ENCODE peak calls at places on chromosome 15, in nine cellular contexts. One of them, this sample, is unnamed.

GRCh38 chr15:101359365-101359947 is 64.4 kb upstream of the SNRPA1 start:
- DNase-seq in lower lobe of right lung: no peak
- DNase-seq in mammary epithelial cell: peak; percentile 89
- DNase-seq in astrocyte of the spinal cord: no peak
- DNase-seq in GM12864: no peak
- DNase-seq in A549: peak; percentile 31
- DNase-seq in GM12865: no peak
- DNase-seq in left lung: no peak
- DNase-seq in gastrocnemius medialis: no peak
- DNase-seq in this sample: no peak

GRCh38 chr15:62089616-62090015 is 22.8 kb downstream of the C2CD4A start:
- DNase-seq in GM12865: no peak
- DNase-seq in left lung: no peak
- DNase-seq in gastrocnemius medialis: no peak
- DNase-seq in A549: no peak
- DNase-seq in astrocyte of the spinal cord: no peak
- DNase-seq in mammary epithelial cell: no peak
- DNase-seq in GM12864: no peak
- DNase-seq in lower lobe of right lung: no peak
- DNase-seq in this sample: no peak

GRCh38 chr15:22265056-22265945 is 185.0 kb downstream of the OR4M2 start:
- DNase-seq in gastrocnemius medialis: no peak
- DNase-seq in GM12864: no peak
- DNase-seq in mammary epithelial cell: no peak
- DNase-seq in astrocyte of the spinal cord: no peak
- DNase-seq in GM12865: no peak
- DNase-seq in left lung: no peak
- DNase-seq in A549: no peak
- DNase-seq in lower lobe of right lung: no peak
- DNase-seq in this sample: no peak

GRCh38 chr15:88401972-88402656 is 65.1 kb downstream of the MRPL46 start:
- DNase-seq in gastrocnemius medialis: no peak
- DNase-seq in astrocyte of the spinal cord: no peak
- DNase-seq in A549: no peak
- DNase-seq in GM12865: peak; percentile 6
- DNase-seq in lower lobe of right lung: no peak
- DNase-seq in GM12864: no peak
- DNase-seq in mammary epithelial cell: no peak
- DNase-seq in left lung: no peak
- DNase-seq in this sample: no peak

GRCh38 chr15:66563126-66563525 is 2.7 kb downstream of the LCTL start:
- DNase-seq in GM12864: no peak
- DNase-seq in astrocyte of the spinal cord: no peak
- DNase-seq in A549: no peak
- DNase-seq in mammary epithelial cell: no peak
- DNase-seq in left lung: no peak
- DNase-seq in GM12865: no peak
- DNase-seq in lower lobe of right lung: no peak
- DNase-seq in gastrocnemius medialis: no peak
- DNase-seq in this sample: no peak

GRCh38 chr15:89864958-89865739 is 28.6 kb downstream of the AP3S2 start:
- DNase-seq in gastrocnemius medialis: no peak
- DNase-seq in A549: no peak
- DNase-seq in lower lobe of right lung: no peak
- DNase-seq in GM12865: no peak
- DNase-seq in astrocyte of the spinal cord: no peak
- DNase-seq in mammary epithelial cell: no peak
- DNase-seq in left lung: no peak
- DNase-seq in GM12864: no peak
- DNase-seq in this sample: no peak

GRCh38 chr15:99467338-99467720 is 98.5 kb upstream of the MEF2A start:
- DNase-seq in A549: no peak
- DNase-seq in mammary epithelial cell: no peak
- DNase-seq in left lung: no peak
- DNase-seq in lower lobe of right lung: no peak
- DNase-seq in GM12865: no peak
- DNase-seq in GM12864: no peak
- DNase-seq in gastrocnemius medialis: no peak
- DNase-seq in astrocyte of the spinal cord: no peak
- DNase-seq in this sample: no peak

GRCh38 chr15:98743177-98743576 is 94.8 kb downstream of the IGF1R start:
- DNase-seq in lower lobe of right lung: no peak
- DNase-seq in GM12865: no peak
- DNase-seq in astrocyte of the spinal cord: no peak
- DNase-seq in gastrocnemius medialis: no peak
- DNase-seq in mammary epithelial cell: peak; percentile 84
- DNase-seq in A549: no peak
- DNase-seq in GM12864: no peak
- DNase-seq in left lung: no peak
- DNase-seq in this sample: no peak

GRCh38 chr15:41892621-41893421 is 1.0 kb downstream of the SPTBN5 start:
- DNase-seq in GM12864: no peak
- DNase-seq in GM12865: no peak
- DNase-seq in A549: no peak
- DNase-seq in mammary epithelial cell: peak; percentile 25
- DNase-seq in left lung: peak; percentile 73
- DNase-seq in lower lobe of right lung: peak; percentile 85
- DNase-seq in gastrocnemius medialis: peak; percentile 71
- DNase-seq in astrocyte of the spinal cord: no peak
- DNase-seq in this sample: no peak

GRCh38 chr15:40495516-40495915 is 24.7 kb downstream of the CHST14 start:
- DNase-seq in GM12864: no peak
- DNase-seq in GM12865: no peak
- DNase-seq in mammary epithelial cell: no peak
- DNase-seq in left lung: no peak
- DNase-seq in lower lobe of right lung: no peak
- DNase-seq in A549: no peak
- DNase-seq in astrocyte of the spinal cord: no peak
- DNase-seq in gastrocnemius medialis: no peak
- DNase-seq in this sample: no peak

GRCh38 chr15:68204776-68205557 is at the start of gene CALML4:
- DNase-seq in lower lobe of right lung: peak; percentile 74
- DNase-seq in gastrocnemius medialis: peak; percentile 48
- DNase-seq in GM12864: no peak
- DNase-seq in astrocyte of the spinal cord: peak; percentile 33
- DNase-seq in GM12865: no peak
- DNase-seq in A549: no peak
- DNase-seq in left lung: peak; percentile 71
- DNase-seq in mammary epithelial cell: no peak
- DNase-seq in this sample: no peak

GRCh38 chr15:96166223-96167200 is 164.0 kb upstream of the NR2F2 start:
- DNase-seq in astrocyte of the spinal cord: peak; percentile 22
- DNase-seq in gastrocnemius medialis: no peak
- DNase-seq in mammary epithelial cell: no peak
- DNase-seq in GM12865: no peak
- DNase-seq in GM12864: no peak
- DNase-seq in left lung: no peak
- DNase-seq in A549: no peak
- DNase-seq in lower lobe of right lung: no peak
- DNase-seq in this sample: no peak

GRCh38 chr15:90419738-90420487 is 31.9 kb downstream of the IQGAP1 start:
- DNase-seq in GM12864: no peak
- DNase-seq in lower lobe of right lung: no peak
- DNase-seq in left lung: no peak
- DNase-seq in gastrocnemius medialis: peak; percentile 64
- DNase-seq in GM12865: peak; percentile 57
- DNase-seq in astrocyte of the spinal cord: peak; percentile 88
- DNase-seq in mammary epithelial cell: peak; percentile 78
- DNase-seq in A549: peak; percentile 58
- DNase-seq in this sample: no peak

GRCh38 chr15:40040293-40040635 is 1.3 kb upstream of the SRP14 start:
- DNase-seq in lower lobe of right lung: no peak
- DNase-seq in mammary epithelial cell: no peak
- DNase-seq in gastrocnemius medialis: no peak
- DNase-seq in A549: no peak
- DNase-seq in left lung: no peak
- DNase-seq in GM12864: no peak
- DNase-seq in GM12865: no peak
- DNase-seq in astrocyte of the spinal cord: no peak
- DNase-seq in this sample: no peak

DNA sequence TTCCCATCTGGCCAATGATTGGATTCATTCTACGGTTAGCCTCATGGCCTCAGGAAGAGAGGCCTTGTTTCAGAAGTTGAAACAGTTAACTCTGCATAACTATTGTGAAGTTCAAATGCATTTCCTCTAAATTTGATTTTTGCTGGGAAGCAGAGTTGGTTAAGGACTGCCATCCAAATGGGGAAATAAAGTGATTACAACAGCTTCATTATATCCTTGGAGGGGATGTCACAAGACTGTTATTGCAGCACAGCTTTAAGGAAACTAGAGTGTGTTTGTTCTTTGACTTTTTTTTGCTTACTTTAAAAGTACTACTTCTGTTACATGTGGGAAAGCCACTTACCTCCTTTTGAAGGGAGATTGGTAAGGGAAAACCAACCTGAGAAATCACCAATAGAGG is 164.8 kb downstream of the AKAP13 start:
- DNase-seq in lower lobe of right lung: no peak
- DNase-seq in mammary epithelial cell: no peak
- DNase-seq in astrocyte of the spinal cord: no peak
- DNase-seq in GM12865: no peak
- DNase-seq in left lung: no peak
- DNase-seq in A549: no peak
- DNase-seq in GM12864: no peak
- DNase-seq in gastrocnemius medialis: no peak
- DNase-seq in this sample: no peak
- H3K4me3 ChIP-seq in lower lobe of right lung: peak overlapping the region; percentile 43
- H3K4me3 ChIP-seq in mammary epithelial cell: no peak overlapping the region
- H3K4me3 ChIP-seq in astrocyte of the spinal cord: no peak overlapping the region
- H3K4me3 ChIP-seq in GM12865: no peak overlapping the region
- H3K4me3 ChIP-seq in left lung: peak overlapping the region; percentile 44
- H3K4me3 ChIP-seq in A549: no peak overlapping the region
- H3K4me3 ChIP-seq in GM12864: no peak overlapping the region
- H3K4me3 ChIP-seq in gastrocnemius medialis: no peak overlapping the region
- H3K4me3 ChIP-seq in this sample: no peak overlapping the region

DNA sequence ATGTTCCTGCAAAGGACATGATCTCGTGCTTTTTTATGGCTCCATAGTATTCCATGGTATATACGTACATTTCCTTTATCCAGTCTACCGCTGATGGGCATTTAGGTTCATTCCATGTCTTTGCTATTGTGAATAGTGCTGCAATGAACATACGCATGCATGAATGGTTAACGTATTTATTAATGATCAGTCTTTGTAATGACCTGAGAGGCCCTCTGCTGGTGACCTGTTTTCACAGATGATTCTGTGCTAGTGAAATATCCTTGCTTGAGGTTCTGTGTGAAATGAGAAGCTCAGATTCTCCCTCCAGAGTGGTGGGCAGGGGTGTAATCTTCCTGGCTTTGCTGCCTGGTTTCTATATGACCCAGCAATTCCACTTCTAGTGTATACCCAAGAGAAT is 160.2 kb upstream of the RASGRP1 start:
- DNase-seq in gastrocnemius medialis: no peak
- DNase-seq in A549: no peak
- DNase-seq in GM12864: no peak
- DNase-seq in lower lobe of right lung: no peak
- DNase-seq in GM12865: no peak
- DNase-seq in astrocyte of the spinal cord: no peak
- DNase-seq in left lung: no peak
- DNase-seq in mammary epithelial cell: no peak
- DNase-seq in this sample: no peak
- TF ChIP-seq CTCF in gastrocnemius medialis: no peak
- TF ChIP-seq CTCF in A549: no peak
- TF ChIP-seq CTCF in GM12864: peak; percentile 9
- TF ChIP-seq CTCF in lower lobe of right lung: no peak
- TF ChIP-seq CTCF in GM12865: no peak
- TF ChIP-seq CTCF in astrocyte of the spinal cord: no peak
- TF ChIP-seq CTCF in left lung: no peak
- TF ChIP-seq CTCF in mammary epithelial cell: peak; percentile 7
- TF ChIP-seq CTCF in this sample: peak; percentile 44

DNA sequence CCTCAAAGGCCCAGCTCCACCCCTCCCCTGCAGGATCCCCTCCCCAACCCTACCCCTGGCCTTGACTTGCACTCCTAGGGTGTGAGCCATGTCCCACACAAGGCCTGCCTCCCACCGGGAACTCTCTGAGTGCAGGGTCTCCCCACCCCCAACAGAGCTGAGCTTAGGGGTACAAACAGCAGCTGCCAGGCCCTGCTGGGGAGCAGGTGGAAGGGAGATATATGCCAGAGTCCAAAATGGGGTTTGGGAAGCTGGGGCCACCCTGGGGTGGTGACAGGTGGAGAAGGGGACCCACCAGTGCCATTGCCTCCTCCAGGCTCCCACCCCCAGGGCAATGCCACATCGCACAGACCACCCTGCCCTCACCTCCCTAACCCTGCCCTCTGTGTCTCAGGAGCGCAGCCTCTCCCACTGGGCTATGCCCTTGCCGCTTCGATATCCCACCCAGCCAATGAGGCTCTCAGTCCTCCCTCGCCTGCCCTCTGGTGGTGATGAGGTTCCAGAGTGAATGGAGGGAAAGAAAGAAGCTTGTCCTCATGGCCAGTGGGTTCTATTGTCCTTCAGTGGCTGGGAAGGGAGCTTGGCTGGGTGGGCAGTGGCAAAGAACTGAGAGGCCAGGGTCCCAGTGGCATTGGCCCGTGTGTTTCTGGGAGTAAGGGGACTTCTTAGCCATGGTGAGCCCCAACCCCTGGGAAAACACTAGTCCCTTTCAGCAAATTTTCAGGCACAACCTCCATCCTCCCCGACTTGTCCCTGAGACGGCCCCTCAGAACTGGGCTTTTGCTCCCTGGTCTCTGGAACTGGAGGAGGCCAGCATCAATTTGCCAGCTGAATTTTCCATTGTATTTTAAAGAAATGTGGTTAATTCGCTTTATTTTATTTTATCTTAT is 46.8 kb downstream of the CYP11A1 start:
- DNase-seq in A549: peak; percentile 25
- DNase-seq in left lung: no peak
- DNase-seq in GM12864: no peak
- DNase-seq in gastrocnemius medialis: no peak
- DNase-seq in lower lobe of right lung: no peak
- DNase-seq in mammary epithelial cell: peak; percentile 19
- DNase-seq in astrocyte of the spinal cord: peak; percentile 45
- DNase-seq in GM12865: peak; percentile 48
- DNase-seq in this sample: no peak
- H3K4me3 ChIP-seq in A549: no peak overlapping the region
- H3K4me3 ChIP-seq in left lung: no peak overlapping the region
- H3K4me3 ChIP-seq in GM12864: no peak overlapping the region
- H3K4me3 ChIP-seq in gastrocnemius medialis: no peak overlapping the region
- H3K4me3 ChIP-seq in lower lobe of right lung: no peak overlapping the region
- H3K4me3 ChIP-seq in mammary epithelial cell: no peak overlapping the region
- H3K4me3 ChIP-seq in astrocyte of the spinal cord: no peak overlapping the region
- H3K4me3 ChIP-seq in GM12865: no peak overlapping the region
- H3K4me3 ChIP-seq in this sample: no peak overlapping the region

DNA sequence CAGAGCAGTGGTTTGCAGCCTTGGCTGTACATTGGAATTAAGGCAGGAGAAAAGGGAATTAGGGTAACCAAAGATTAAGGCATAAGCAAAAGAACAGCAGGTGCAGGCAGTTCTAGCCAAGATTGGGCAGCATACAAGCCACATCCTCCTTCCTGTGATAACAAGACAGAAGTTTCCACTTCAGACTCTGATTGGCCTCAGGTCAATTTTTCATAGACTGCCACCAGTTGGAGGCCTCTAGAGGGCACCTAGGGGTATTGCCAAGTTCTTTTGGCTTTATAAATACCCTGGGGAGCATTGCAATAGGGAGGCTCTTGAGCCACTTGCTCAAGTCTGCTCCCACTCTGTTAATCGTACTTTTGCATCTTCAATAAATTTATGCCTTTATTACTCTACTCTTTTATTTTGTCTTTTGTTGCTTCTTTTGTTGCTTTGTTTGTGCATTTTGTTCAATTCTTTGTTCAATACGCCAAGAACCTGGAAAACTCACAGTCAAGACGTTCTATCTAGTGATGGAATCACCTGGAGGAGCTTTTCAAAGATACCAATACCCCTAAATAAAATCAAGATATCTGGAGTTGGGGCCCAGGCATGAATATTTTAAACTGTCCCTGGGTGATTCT is 32.2 kb upstream of the FMN1 start:
- DNase-seq in mammary epithelial cell: peak; percentile 54
- DNase-seq in left lung: peak; percentile 43
- DNase-seq in A549: peak; percentile 86
- DNase-seq in GM12864: peak; percentile 52
- DNase-seq in lower lobe of right lung: no peak
- DNase-seq in gastrocnemius medialis: peak; percentile 31
- DNase-seq in GM12865: peak; percentile 59
- DNase-seq in astrocyte of the spinal cord: peak; percentile 39
- DNase-seq in this sample: peak; percentile 59
- TF ChIP-seq CTCF in mammary epithelial cell: peak; percentile 58
- TF ChIP-seq CTCF in left lung: peak; percentile 50
- TF ChIP-seq CTCF in A549: peak; percentile 57
- TF ChIP-seq CTCF in GM12864: peak; percentile 57
- TF ChIP-seq CTCF in lower lobe of right lung: peak; percentile 48
- TF ChIP-seq CTCF in gastrocnemius medialis: no peak
- TF ChIP-seq CTCF in GM12865: peak; percentile 37
- TF ChIP-seq CTCF in astrocyte of the spinal cord: peak; percentile 35
- TF ChIP-seq CTCF in this sample: peak; percentile 81